ENCODE peak calls at places on chromosomes 4 and X, in five cellular contexts. B is K562, I is SK-N-SH, V is HepG2, A is GM12878. K is an unnamed sample.

GRCh38 chr4:150212927-150213326 is 134.7 kb downstream of the DCLK2 start:
- DNase-seq in B (no peak), I (no peak), V (no peak), A (no peak), K (no peak)

GRCh38 chr4:146073517-146073916 is 102.0 kb upstream of the LSM6 start:
- DNase-seq in B (no peak), I (no peak), V (no peak), A (no peak), K (no peak)

GRCh38 chr4:141746026-141746425 is 109.6 kb downstream of the IL15 start:
- DNase-seq in B (no peak), I (no peak), V (no peak), A (no peak), K (no peak)

GRCh38 chr4:142840516-142841123 is 5.5 kb downstream of the INPP4B start:
- DNase-seq in B (peak; percentile 16), I (peak; percentile 21), V (peak; percentile 3), A (no peak), K (no peak)

GRCh38 chr4:6591305-6591704 is 16.3 kb downstream of the MAN2B2 start:
- DNase-seq in B (peak; percentile 71), I (no peak), V (no peak), A (no peak), K (no peak)

GRCh38 chrX:1462596-1463251 is 10.0 kb upstream of the ASMTL start:
- DNase-seq in B (peak; percentile 60), I (no peak), V (no peak), A (no peak), K (no peak)

GRCh38 chr4:176030391-176030790 is 35.2 kb upstream of the WDR17 start:
- DNase-seq in B (no peak), I (no peak), V (no peak), A (no peak), K (no peak)

GRCh38 chr4:62077406-62077805 is 877.3 kb downstream of the ADGRL3 start:
- DNase-seq in B (no peak), I (no peak), V (no peak), A (no peak), K (no peak)

GRCh38 chr4:61294001-61294400 is 93.9 kb downstream of the ADGRL3 start:
- DNase-seq in B (no peak), I (no peak), V (no peak), A (no peak), K (no peak)

GRCh38 chr4:137025484-137026059 is 506.7 kb downstream of the PCDH18 start:
- DNase-seq in B (no peak), I (no peak), V (no peak), A (no peak), K (no peak)

GRCh38 chrX:102067966-102068723 is 57.3 kb upstream of the TCEAL2 start:
- DNase-seq in B (peak; percentile 23), I (peak; percentile 10), V (peak; percentile 1), A (peak; percentile 1), K (peak; percentile 26)

GRCh38 chrX:22134681-22135080 is 102.6 kb downstream of the PHEX start:
- DNase-seq in B (no peak), I (peak; percentile 47), V (peak; percentile 22), A (no peak), K (no peak)

GRCh38 chrX:32954125-32954524 is 257.2 kb downstream of the DMD start:
- DNase-seq in B (no peak), I (no peak), V (no peak), A (no peak), K (no peak)

GRCh38 chr4:180665994-180666818 is 1577.0 kb upstream of the TENM3 start:
- DNase-seq in B (peak; percentile 45), I (peak; percentile 42), V (peak; percentile 47), A (no peak), K (peak; percentile 47)

GRCh38 chr4:124940387-124940786 is 227.9 kb upstream of the ANKRD50 start:
- DNase-seq in B (no peak), I (no peak), V (no peak), A (no peak), K (no peak)

GRCh38 chrX:55450259-55450658 is 1.7 kb upstream of the MAGEH1 start:
- DNase-seq in B (peak; percentile 26), I (no peak), V (peak; percentile 3), A (no peak), K (no peak)

GRCh38 chrX:12372111-12372510 is 233.8 kb downstream of the FRMPD4 start:
- DNase-seq in B (no peak), I (no peak), V (no peak), A (no peak), K (no peak)

DNA sequence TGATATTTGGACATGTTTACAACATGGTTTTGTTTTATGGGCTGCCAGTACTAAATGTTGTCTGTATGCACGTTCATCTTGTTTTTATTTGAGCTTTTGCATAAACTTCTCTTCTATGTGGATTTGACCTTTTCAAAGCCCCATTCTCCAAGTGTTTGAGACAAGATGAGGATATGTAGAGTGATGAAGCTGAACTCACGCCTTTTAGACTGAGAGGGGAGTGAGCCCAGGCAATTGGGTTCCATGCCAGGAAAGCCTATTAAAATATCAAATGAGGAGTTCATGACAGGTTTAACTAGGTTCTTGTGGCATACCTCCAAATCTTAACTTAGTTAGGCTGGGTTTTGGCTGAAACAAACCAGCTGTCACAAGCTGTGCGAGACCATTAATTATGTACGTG is 170.4 kb upstream of the LDB2 start:
- DNase-seq in B (no peak), I (no peak), V (no peak), A (no peak), K (no peak)
- TF ChIP-seq FOXM1 in B (no peak), I (no peak), V (no peak), A (no peak), K (no peak)

DNA sequence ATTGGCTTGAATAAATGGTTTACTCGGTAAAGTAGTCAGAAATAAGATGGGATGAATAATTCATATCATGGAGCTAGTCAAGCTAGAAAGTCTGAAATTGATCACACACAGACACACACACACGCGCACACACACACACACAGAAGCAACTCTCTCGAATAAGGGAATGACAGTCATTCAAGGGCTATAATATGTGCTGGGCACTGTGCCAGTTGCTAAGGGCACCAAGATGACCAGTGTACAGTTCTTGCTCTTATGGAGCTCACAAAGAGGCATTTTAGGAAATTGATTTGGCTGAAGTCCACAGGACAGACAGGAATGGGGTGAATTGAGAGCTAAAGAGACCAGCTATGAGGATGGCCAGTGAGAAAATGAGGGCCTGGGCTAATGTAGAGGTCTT is 34.2 kb upstream of the SH3D19 start:
- DNase-seq in B (no peak), I (peak; percentile 41), V (no peak), A (no peak), K (no peak)
- TF ChIP-seq FOXM1 in B (no peak), I (no peak), V (no peak), A (no peak), K (no peak)

GRCh38 chr4:139317635-139318034 is 15.4 kb upstream of the NDUFC1 start:
- DNase-seq in B (no peak), I (no peak), V (no peak), A (no peak), K (no peak)
- TF ChIP-seq FOXM1 in B (no peak), I (no peak), V (no peak), A (no peak), K (no peak)

DNA sequence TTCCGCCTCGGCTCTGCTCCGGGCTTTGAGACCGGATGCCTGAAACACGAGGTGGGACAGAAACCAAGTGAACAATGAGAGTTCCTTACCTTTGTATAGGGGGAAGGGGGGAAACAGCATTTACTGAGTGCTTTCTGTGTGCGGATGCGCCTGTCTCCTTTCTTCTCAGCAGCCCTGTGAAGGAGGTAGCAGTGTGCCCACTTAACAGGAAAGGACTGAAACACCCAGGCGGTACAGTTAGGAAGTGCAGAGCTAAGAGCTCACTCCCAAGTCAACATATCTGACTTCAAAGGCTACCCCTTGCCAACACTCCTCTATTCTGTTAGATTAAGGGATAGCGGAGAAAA is 43.1 kb upstream of the TMSB15B start:
- DNase-seq in B (no peak), I (no peak), V (no peak), A (no peak), K (peak; percentile 58)
- TF ChIP-seq FOXM1 in B (no peak), I (no peak), V (no peak), A (no peak), K (no peak)

GRCh38 chr4:186341655-186342054 is 75.7 kb downstream of the F11 start:
- DNase-seq in B (no peak), I (no peak), V (no peak), A (no peak), K (no peak)

GRCh38 chr4:186348433-186348832 is 82.4 kb downstream of the F11 start:
- DNase-seq in B (no peak), I (no peak), V (no peak), A (no peak), K (no peak)

GRCh38 chr4:186342582-186342981 is 76.6 kb downstream of the F11 start:
- DNase-seq in B (no peak), I (no peak), V (no peak), A (no peak), K (no peak)

GRCh38 chr4:186347743-186348142 is 81.8 kb downstream of the F11 start:
- DNase-seq in B (no peak), I (no peak), V (no peak), A (no peak), K (no peak)

GRCh38 chr4:186345184-186345583 is 79.2 kb downstream of the F11 start:
- DNase-seq in B (no peak), I (no peak), V (no peak), A (no peak), K (no peak)
- TF ChIP-seq FOXM1 in B (no peak), I (no peak), V (no peak), A (no peak), K (no peak)

GRCh38 chr4:128461300-128462103 is 173.9 kb upstream of the PGRMC2 start:
- DNase-seq in B (peak; percentile 72), I (no peak), V (no peak), A (no peak), K (peak; percentile 25)
- TF ChIP-seq FOXM1 in B (no peak), I (no peak), V (no peak), A (no peak), K (no peak)

GRCh38 chr4:10006236-10006603 is 15.1 kb downstream of the SLC2A9 start:
- DNase-seq in B (no peak), I (no peak), V (peak; percentile 86), A (peak; percentile 82), K (no peak)

GRCh38 chr4:10002278-10002677 is 19.0 kb downstream of the SLC2A9 start:
- DNase-seq in B (no peak), I (no peak), V (peak; percentile 45), A (no peak), K (no peak)

GRCh38 chr4:10005632-10006031 is 15.7 kb downstream of the SLC2A9 start:
- DNase-seq in B (no peak), I (no peak), V (no peak), A (no peak), K (no peak)

GRCh38 chr4:10001757-10002156 is 19.5 kb downstream of the SLC2A9 start:
- DNase-seq in B (no peak), I (no peak), V (no peak), A (no peak), K (no peak)

GRCh38 chr4:10003666-10004065 is 17.6 kb downstream of the SLC2A9 start:
- DNase-seq in B (no peak), I (no peak), V (no peak), A (peak; percentile 56), K (no peak)
- TF ChIP-seq FOXM1 in B (no peak), I (no peak), V (no peak), A (peak; percentile 18), K (no peak)